ENCODE peak calls at places on chromosomes 12 and 14, in six cellular contexts. X is brain microvascular endothelial cell; G is NB4; L is pancreas; T is prostate gland; Z is CD8-positive, alpha-beta T cell. A is an unnamed sample.

GRCh38 chr14:73058923-73059311 is 583 bp downstream of the RBM25 start:
- DNase-seq in X (peak), G (peak), L (peak), T (peak), Z (no peak), A (peak)

GRCh38 chr14:39289523-39289922 is 55.8 kb downstream of the MIA2 start:
- DNase-seq in X (no peak), G (no peak), L (no peak), T (no peak), Z (no peak), A (no peak)

GRCh38 chr12:32390572-32391219 is 8.7 kb upstream of the FGD4 start:
- DNase-seq in X (peak), G (no peak), L (peak), T (no peak), Z (no peak), A (no peak)

GRCh38 chr14:103165323-103165722 is 42.1 kb downstream of the TNFAIP2 start:
- DNase-seq in X (no peak), G (no peak), L (no peak), T (no peak), Z (no peak), A (no peak)

GRCh38 chr14:68395585-68395984 is 397.3 kb downstream of the ZFP36L1 start:
- DNase-seq in X (no peak), G (no peak), L (no peak), T (no peak), Z (no peak), A (no peak)

GRCh38 chr12:4562034-4562657 is at the start of gene DYRK4:
- DNase-seq in X (peak), G (no peak), L (peak), T (peak), Z (no peak), A (no peak)

GRCh38 chr12:67070307-67070600 is 198.9 kb upstream of the CAND1 start:
- DNase-seq in X (no peak), G (no peak), L (no peak), T (no peak), Z (no peak), A (no peak)

GRCh38 chr14:23076785-23077408 is 18.0 kb downstream of the ACIN1 start:
- DNase-seq in X (no peak), G (peak), L (no peak), T (no peak), Z (no peak), A (peak)

GRCh38 chr14:94831085-94831484 is 61.2 kb upstream of the GSC start:
- DNase-seq in X (no peak), G (no peak), L (no peak), T (no peak), Z (no peak), A (no peak)

GRCh38 chr14:77059276-77059934 is 30.9 kb upstream of the IRF2BPL start:
- DNase-seq in X (peak), G (peak), L (no peak), T (no peak), Z (no peak), A (no peak)

GRCh38 chr12:19933924-19934323 is 434.4 kb upstream of the PDE3A start:
- DNase-seq in X (no peak), G (no peak), L (no peak), T (no peak), Z (no peak), A (peak)

GRCh38 chr12:45232771-45233372 is 17.0 kb downstream of the ANO6 start:
- DNase-seq in X (peak), G (no peak), L (no peak), T (no peak), Z (no peak), A (no peak)

GRCh38 chr12:116651089-116651488 is 86.8 kb downstream of the SPRING1 start:
- DNase-seq in X (no peak), G (no peak), L (no peak), T (no peak), Z (no peak), A (no peak)

GRCh38 chr14:95361373-95362179 is 41.9 kb upstream of the CLMN start:
- DNase-seq in X (no peak), G (peak), L (peak), T (peak), Z (peak), A (peak)

GRCh38 chr14:69606258-69606657 is 5.1 kb upstream of the SUSD6 start:
- DNase-seq in X (no peak), G (peak), L (no peak), T (no peak), Z (no peak), A (no peak)

GRCh38 chr14:37588667-37588955 is 6.4 kb downstream of the FOXA1 start:
- DNase-seq in X (no peak), G (no peak), L (no peak), T (peak), Z (no peak), A (no peak)

GRCh38 chr14:53044486-53044885 is 93.6 kb upstream of the FERMT2 start:
- DNase-seq in X (peak), G (no peak), L (no peak), T (no peak), Z (no peak), A (no peak)

GRCh38 chr12:132218915-132219314 is 74.7 kb downstream of the NOC4L start:
- DNase-seq in X (no peak), G (peak), L (peak), T (no peak), Z (peak), A (peak)

GRCh38 chr12:68482660-68483059 is 128.0 kb upstream of the RAP1B start:
- DNase-seq in X (no peak), G (no peak), L (no peak), T (no peak), Z (no peak), A (no peak)

GRCh38 chr12:108802666-108803036 is 54.7 kb downstream of the SSH1 start:
- DNase-seq in X (no peak), G (no peak), L (no peak), T (no peak), Z (no peak), A (no peak)

GRCh38 chr14:65790185-65790815 is 377.8 kb downstream of the FUT8 start:
- DNase-seq in X (no peak), G (no peak), L (no peak), T (no peak), Z (no peak), A (no peak)
- H3K4me3 ChIP-seq in X (no peak), G (no peak), L (no peak), T (no peak), Z (no peak), A (no peak)

GRCh38 chr14:74241611-74242005 is 2.4 kb downstream of the VSX2 start:
- DNase-seq in X (no peak), G (no peak), L (no peak), T (no peak), Z (no peak), A (no peak)

GRCh38 chr14:74240794-74241610 is 1.8 kb downstream of the VSX2 start:
- DNase-seq in X (no peak), G (no peak), L (no peak), T (peak), Z (no peak), A (no peak)

GRCh38 chr14:74244115-74244514 is 4.9 kb downstream of the VSX2 start:
- DNase-seq in X (no peak), G (no peak), L (no peak), T (no peak), Z (no peak), A (peak)

GRCh38 chr14:74243051-74243450 is 3.8 kb downstream of the VSX2 start:
- DNase-seq in X (no peak), G (no peak), L (no peak), T (no peak), Z (no peak), A (no peak)

GRCh38 chr14:74242055-74243042 is 3.1 kb downstream of the VSX2 start:
- DNase-seq in X (no peak), G (no peak), L (no peak), T (no peak), Z (no peak), A (no peak)
- H3K4me3 ChIP-seq in X (no peak), G (no peak), L (no peak), T (no peak), Z (no peak), A (no peak)

DNA sequence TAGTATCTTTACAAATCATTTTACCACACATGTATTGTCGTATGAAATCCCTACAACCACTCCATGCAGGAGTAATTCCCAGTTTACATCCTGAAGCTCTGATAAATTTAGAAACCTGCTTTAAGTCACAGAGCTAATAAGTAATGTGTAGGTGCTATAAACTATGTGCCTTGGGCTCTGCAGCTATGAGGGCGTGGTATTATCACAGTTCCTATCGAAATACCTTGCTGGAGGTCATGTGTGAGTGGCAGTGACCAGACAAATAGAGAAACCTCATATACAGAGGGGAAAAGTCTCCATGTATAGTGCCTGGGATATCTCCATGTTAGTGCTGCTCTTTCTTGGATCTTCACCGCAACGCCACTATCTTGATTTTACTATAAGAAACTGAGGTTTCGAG is 898 bp upstream of the TBC1D15 start:
- DNase-seq in X (no peak), G (no peak), L (no peak), T (no peak), Z (no peak), A (no peak)
- H3K4me3 ChIP-seq in X (no peak), G (peak), L (no peak), T (no peak), Z (peak), A (peak)

GRCh38 chr12:3493225-3494049 is 2.4 kb downstream of the PRMT8 start:
- DNase-seq in X (no peak), G (no peak), L (peak), T (no peak), Z (no peak), A (no peak)

GRCh38 chr12:3491938-3492867 is 1.2 kb downstream of the PRMT8 start:
- DNase-seq in X (peak), G (peak), L (peak), T (peak), Z (peak), A (peak)

GRCh38 chr12:3490848-3491382 is at the start of gene PRMT8:
- DNase-seq in X (peak), G (no peak), L (peak), T (no peak), Z (no peak), A (no peak)

GRCh38 chr12:3489057-3489456 is 1.9 kb upstream of the PRMT8 start:
- DNase-seq in X (peak), G (no peak), L (no peak), T (no peak), Z (no peak), A (no peak)

DNA sequence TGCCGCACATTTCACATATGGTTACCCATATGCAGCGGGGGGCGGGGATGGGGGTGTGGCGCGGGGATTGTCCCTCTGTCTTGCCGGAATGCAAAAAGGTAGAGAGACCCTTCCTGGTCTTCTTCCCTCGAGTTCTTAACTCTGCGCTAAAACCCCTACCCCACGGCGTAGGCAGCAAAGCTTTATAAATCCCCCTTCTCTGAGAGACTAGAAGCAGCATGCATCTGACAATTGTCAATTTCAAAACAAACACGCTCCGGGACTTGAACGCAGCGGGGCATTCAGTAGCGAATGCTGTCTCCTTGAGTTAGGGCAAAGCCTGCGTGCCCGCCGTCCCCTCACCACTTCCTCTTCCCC is 1.8 kb downstream of the PRMT8 start:
- DNase-seq in X (no peak), G (no peak), L (no peak), T (no peak), Z (no peak), A (no peak)
- H3K4me3 ChIP-seq in X (no peak), G (no peak), L (no peak), T (no peak), Z (no peak), A (no peak)

GRCh38 chr12:123973552-123974341 is 732 bp downstream of the ZNF664 start:
- DNase-seq in X (no peak), G (peak), L (peak), T (peak), Z (peak), A (peak)
- H3K4me3 ChIP-seq in X (peak), G (peak), L (peak), T (peak), Z (peak), A (peak)